ENCODE peak calls at places on chromosomes 13 and 19, in four cellular contexts. One of them, this sample, is unnamed.

GRCh38 chr19:19134687-19135158 is 3.6 kb downstream of the TMEM161A start:
- DNase-seq in HFF-Myc: no peak
- DNase-seq in hypothalamus: no peak
- DNase-seq in lower leg skin: no peak
- DNase-seq in this sample: no peak

GRCh38 chr13:33218020-33218419 is 67.5 kb downstream of the STARD13 start:
- DNase-seq in lower leg skin: no peak
- DNase-seq in hypothalamus: no peak
- DNase-seq in HFF-Myc: no peak
- DNase-seq in this sample: no peak

GRCh38 chr19:32881766-32882165 is 12.2 kb upstream of the SLC7A9 start:
- DNase-seq in lower leg skin: no peak
- DNase-seq in hypothalamus: no peak
- DNase-seq in HFF-Myc: no peak
- DNase-seq in this sample: no peak

GRCh38 chr19:49585023-49585422 is 3.9 kb downstream of the PRRG2 start:
- DNase-seq in hypothalamus: peak; percentile 28
- DNase-seq in HFF-Myc: no peak
- DNase-seq in lower leg skin: no peak
- DNase-seq in this sample: no peak

GRCh38 chr19:45800009-45800553 is 7.4 kb upstream of the DMWD start:
- DNase-seq in hypothalamus: no peak
- DNase-seq in HFF-Myc: no peak
- DNase-seq in lower leg skin: no peak
- DNase-seq in this sample: no peak

GRCh38 chr13:61276401-61276800 is 139.2 kb downstream of the PCDH20 start:
- DNase-seq in hypothalamus: no peak
- DNase-seq in HFF-Myc: no peak
- DNase-seq in lower leg skin: no peak
- DNase-seq in this sample: no peak

GRCh38 chr13:94548382-94549240 is 47.3 kb downstream of the TGDS start:
- DNase-seq in HFF-Myc: no peak
- DNase-seq in hypothalamus: peak; percentile 58
- DNase-seq in lower leg skin: no peak
- DNase-seq in this sample: peak; percentile 69

GRCh38 chr19:1408300-1409203 is 1.2 kb downstream of the DAZAP1 start:
- DNase-seq in HFF-Myc: no peak
- DNase-seq in lower leg skin: no peak
- DNase-seq in hypothalamus: peak; percentile 25
- DNase-seq in this sample: peak; percentile 18

GRCh38 chr19:10251792-10252694 is at the start of gene MRPL4:
- DNase-seq in lower leg skin: peak; percentile 98
- DNase-seq in hypothalamus: peak; percentile 97
- DNase-seq in HFF-Myc: peak; percentile 96
- DNase-seq in this sample: peak; percentile 88

GRCh38 chr19:47839913-47840312 is 18.2 kb downstream of the CRX start:
- DNase-seq in hypothalamus: no peak
- DNase-seq in HFF-Myc: no peak
- DNase-seq in lower leg skin: no peak
- DNase-seq in this sample: no peak

GRCh38 chr13:33472446-33472845 is 186.9 kb upstream of the STARD13 start:
- DNase-seq in hypothalamus: no peak
- DNase-seq in HFF-Myc: no peak
- DNase-seq in lower leg skin: no peak
- DNase-seq in this sample: no peak

GRCh38 chr13:32751340-32751739 is 165.1 kb downstream of the PDS5B start:
- DNase-seq in hypothalamus: no peak
- DNase-seq in HFF-Myc: no peak
- DNase-seq in lower leg skin: no peak
- DNase-seq in this sample: no peak

GRCh38 chr13:40190656-40191100 is 475.8 kb downstream of the FOXO1 start:
- DNase-seq in HFF-Myc: peak; percentile 44
- DNase-seq in lower leg skin: peak; percentile 55
- DNase-seq in hypothalamus: peak; percentile 77
- DNase-seq in this sample: peak; percentile 15

GRCh38 chr19:10339380-10339960 is at the start of gene ICAM3:
- DNase-seq in lower leg skin: no peak
- DNase-seq in hypothalamus: no peak
- DNase-seq in HFF-Myc: no peak
- DNase-seq in this sample: no peak

GRCh38 chr13:114010401-114011101 is 36.7 kb upstream of the C13orf46 start:
- DNase-seq in hypothalamus: no peak
- DNase-seq in HFF-Myc: no peak
- DNase-seq in lower leg skin: no peak
- DNase-seq in this sample: no peak

GRCh38 chr19:4454952-4455738 is 2.4 kb downstream of the UBXN6 start:
- DNase-seq in HFF-Myc: no peak
- DNase-seq in hypothalamus: no peak
- DNase-seq in lower leg skin: peak; percentile 59
- DNase-seq in this sample: peak; percentile 19

GRCh38 chr13:83377486-83377885 is 504.8 kb downstream of the SLITRK1 start:
- DNase-seq in HFF-Myc: no peak
- DNase-seq in hypothalamus: no peak
- DNase-seq in lower leg skin: no peak
- DNase-seq in this sample: no peak

GRCh38 chr13:111202745-111203144 is 87.6 kb downstream of the ARHGEF7 start:
- DNase-seq in lower leg skin: no peak
- DNase-seq in hypothalamus: no peak
- DNase-seq in HFF-Myc: peak; percentile 88
- DNase-seq in this sample: no peak

GRCh38 chr13:109243311-109243951 is 543.0 kb downstream of the IRS2 start:
- DNase-seq in lower leg skin: no peak
- DNase-seq in HFF-Myc: peak; percentile 81
- DNase-seq in hypothalamus: no peak
- DNase-seq in this sample: no peak

GRCh38 chr13:53121131-53121773 is 92.6 kb downstream of the OLFM4 start:
- DNase-seq in HFF-Myc: no peak
- DNase-seq in hypothalamus: no peak
- DNase-seq in lower leg skin: no peak
- DNase-seq in this sample: no peak

GRCh38 chr13:99972190-99972731 is 694 bp upstream of the ZIC5 start:
- DNase-seq in hypothalamus: no peak
- DNase-seq in lower leg skin: no peak
- DNase-seq in HFF-Myc: no peak
- DNase-seq in this sample: no peak

GRCh38 chr19:38266981-38267597 is 2.7 kb downstream of the SPINT2 start:
- DNase-seq in hypothalamus: no peak
- DNase-seq in lower leg skin: no peak
- DNase-seq in HFF-Myc: no peak
- DNase-seq in this sample: no peak

GRCh38 chr13:112730157-112730671 is 40.4 kb downstream of the ATP11A start:
- DNase-seq in HFF-Myc: no peak
- DNase-seq in hypothalamus: no peak
- DNase-seq in lower leg skin: no peak
- DNase-seq in this sample: no peak

GRCh38 chr13:43227721-43228120 is 204.3 kb downstream of the DNAJC15 start:
- DNase-seq in lower leg skin: no peak
- DNase-seq in HFF-Myc: no peak
- DNase-seq in hypothalamus: peak; percentile 3
- DNase-seq in this sample: no peak

GRCh38 chr13:60396783-60397692 is at the start of gene TDRD3:
- DNase-seq in lower leg skin: peak; percentile 74
- DNase-seq in hypothalamus: peak; percentile 79
- DNase-seq in HFF-Myc: peak; percentile 61
- DNase-seq in this sample: peak; percentile 74